ENCODE peak calls at places on chromosome 18, in nine cellular contexts. M, H, Y, F, U, N, D, R and G are unnamed samples.
A peak's percentile ranks its signal among the peaks of the same experiment; 100 is the strongest.

GRCh38 chr18:31042068-31042390 is 513 bp downstream of the DSC3 start:
- DNase-seq in D (no peak), F (no peak), H (no peak), M (no peak), N (no peak), U (no peak), Y (no peak), R (no peak), G (no peak)

GRCh38 chr18:48339692-48340091 is 69.5 kb downstream of the ZBTB7C start:
- DNase-seq in Y (no peak), F (no peak), D (no peak), R (no peak), H (no peak), N (no peak), M (no peak), U (no peak), G (no peak)

GRCh38 chr18:36663312-36663711 is 165.5 kb downstream of the TPGS2 start:
- DNase-seq in H (no peak), Y (no peak), N (peak; percentile 12), R (no peak), F (no peak), M (no peak), U (no peak), D (no peak), G (no peak)

GRCh38 chr18:903703-904102 is 968 bp upstream of the ADCYAP1 start:
- DNase-seq in R (peak; percentile 51), D (peak; percentile 18), N (peak; percentile 10), M (peak; percentile 48), U (peak; percentile 83), H (peak; percentile 43), Y (peak; percentile 49), F (peak; percentile 26), G (no peak)

GRCh38 chr18:52045946-52046345 is 294.1 kb upstream of the DCC start:
- DNase-seq in M (no peak), H (no peak), R (no peak), N (no peak), U (no peak), D (no peak), Y (no peak), F (no peak), G (no peak)

GRCh38 chr18:11749305-11749704 is 60.2 kb downstream of the GNAL start:
- DNase-seq in F (no peak), H (no peak), N (no peak), D (no peak), Y (no peak), U (no peak), M (no peak), R (no peak), G (no peak)

GRCh38 chr18:12657849-12658829 is at the start of gene SPIRE1:
- DNase-seq in D (peak; percentile 43), U (peak; percentile 82), H (peak; percentile 76), R (peak; percentile 79), M (peak; percentile 80), Y (peak; percentile 81), N (peak; percentile 52), F (peak; percentile 86), G (peak; percentile 85)

GRCh38 chr18:49510393-49511115 is 23.5 kb upstream of the C18orf32 start:
- DNase-seq in Y (no peak), U (peak; percentile 71), R (peak; percentile 24), D (peak; percentile 46), M (peak; percentile 75), H (peak; percentile 29), F (peak; percentile 26), N (peak; percentile 40), G (no peak)

GRCh38 chr18:80190311-80190710 is 57.0 kb downstream of the PARD6G start:
- DNase-seq in M (no peak), R (no peak), H (no peak), U (no peak), N (no peak), D (no peak), F (no peak), Y (no peak), G (no peak)

GRCh38 chr18:14999085-14999975 is 251.4 kb downstream of the ANKRD30B start:
- DNase-seq in U (no peak), M (no peak), Y (no peak), H (no peak), D (no peak), F (no peak), N (no peak), R (no peak), G (no peak)

GRCh38 chr18:45951021-45951714 is 16.0 kb downstream of the EPG5 start:
- DNase-seq in M (peak; percentile 85), U (no peak), F (peak; percentile 72), N (peak; percentile 90), Y (peak; percentile 77), R (no peak), D (no peak), H (peak; percentile 39), G (peak; percentile 26)

GRCh38 chr18:3051718-3052410 is 38.9 kb upstream of the LPIN2 start:
- DNase-seq in U (no peak), F (peak; percentile 68), D (no peak), H (no peak), Y (peak; percentile 39), N (no peak), M (no peak), R (no peak), G (no peak)

DNA sequence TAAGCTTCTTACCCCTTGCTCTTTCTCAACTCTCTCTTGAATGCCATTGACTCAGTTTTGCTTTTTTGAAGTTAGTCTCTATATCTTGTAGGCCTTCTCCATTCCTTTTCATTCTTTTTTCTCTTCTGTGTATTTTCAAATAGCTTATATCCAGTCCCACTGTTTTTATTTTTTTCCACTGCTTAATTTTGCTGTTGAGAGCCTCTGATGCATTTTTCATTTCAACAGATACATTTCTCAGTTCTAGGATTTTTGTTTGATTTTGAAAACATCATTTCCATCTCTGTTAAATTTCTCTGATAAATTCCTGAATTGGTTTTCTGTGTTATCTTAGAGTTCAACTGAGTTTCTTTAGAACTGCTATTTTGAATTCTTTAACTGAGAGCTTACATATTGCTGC is 45.9 kb downstream of the MIB1 start:
- DNase-seq in F (no peak), Y (no peak), M (no peak), R (no peak), D (no peak), H (no peak), U (no peak), N (no peak), G (no peak)
- H3K36me3 ChIP-seq in F (no peaks in the 10 kb centered on the region), Y (no peaks in the 10 kb centered on the region), M (peaks cover 32% of the 10 kb centered on the region), R (peaks cover 29% of the 10 kb centered on the region), D (peaks cover 21% of the 10 kb centered on the region), H (no peaks in the 10 kb centered on the region), U (peaks cover 4% of the 10 kb centered on the region), N (peaks cover 20% of the 10 kb centered on the region), G (no peaks in the 10 kb centered on the region)

GRCh38 chr18:57744211-57744694 is 58.9 kb downstream of the ATP8B1 start:
- DNase-seq in R (no peak), D (no peak), Y (no peak), N (peak; percentile 71), U (no peak), F (no peak), M (peak; percentile 38), H (no peak), G (no peak)
- H3K36me3 ChIP-seq in R (no peaks in the 10 kb centered on the region), D (no peaks in the 10 kb centered on the region), Y (no peaks in the 10 kb centered on the region), N (peaks cover 3% of the 10 kb centered on the region), U (no peaks in the 10 kb centered on the region), F (no peaks in the 10 kb centered on the region), M (no peaks in the 10 kb centered on the region), H (no peaks in the 10 kb centered on the region), G (no peaks in the 10 kb centered on the region)

GRCh38 chr18:24322594-24323136 is 75.0 kb downstream of the OSBPL1A start:
- DNase-seq in M (peak; percentile 59), U (no peak), N (peak; percentile 58), Y (no peak), D (no peak), R (no peak), F (no peak), H (no peak), G (no peak)
- H3K36me3 ChIP-seq in M (no peaks in the 10 kb centered on the region), U (no peaks in the 10 kb centered on the region), N (no peaks in the 10 kb centered on the region), Y (no peaks in the 10 kb centered on the region), D (no peaks in the 10 kb centered on the region), R (no peaks in the 10 kb centered on the region), F (no peaks in the 10 kb centered on the region), H (no peaks in the 10 kb centered on the region), G (no peaks in the 10 kb centered on the region)

DNA sequence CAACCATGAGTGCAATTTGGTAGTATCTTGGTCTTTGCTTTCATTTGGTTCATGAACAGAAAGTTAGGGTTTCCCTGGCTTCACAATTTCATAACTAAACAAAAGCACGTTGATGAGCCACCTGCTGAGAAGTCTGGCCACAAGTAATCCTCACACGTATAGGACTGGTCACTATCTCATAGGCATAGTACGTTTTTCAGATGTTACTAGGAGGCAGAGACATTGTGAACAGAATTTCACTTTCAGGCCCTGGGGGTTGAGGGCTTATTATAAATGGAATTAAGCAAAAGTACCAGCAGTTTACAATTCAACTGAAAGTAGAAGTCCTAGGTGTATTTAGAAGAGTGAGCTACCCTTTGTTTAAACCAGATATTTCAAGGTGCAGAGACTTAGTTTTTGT is 277.1 kb downstream of the ALPK2 start:
- DNase-seq in F (no peak), H (no peak), M (no peak), N (no peak), D (no peak), R (no peak), Y (no peak), U (no peak), G (no peak)
- H3K36me3 ChIP-seq in F (peaks cover 9% of the 10 kb centered on the region), H (peaks cover 2% of the 10 kb centered on the region), M (no peaks in the 10 kb centered on the region), N (no peaks in the 10 kb centered on the region), D (no peaks in the 10 kb centered on the region), R (peaks cover 9% of the 10 kb centered on the region), Y (no peaks in the 10 kb centered on the region), U (peaks cover 17% of the 10 kb centered on the region), G (no peaks in the 10 kb centered on the region)